ENCODE peak calls at places on chromosomes 4 and X, in eight cellular contexts. One of them, this sample, is unnamed.

GRCh38 chrX:85569691-85570090 is 190.2 kb upstream of the POF1B start:
- DNase-seq in naive thymus-derived CD4-positive, alpha-beta T cell: no peak
- DNase-seq in OCI-LY7: no peak
- DNase-seq in breast epithelium: no peak
- DNase-seq in lung: no peak
- DNase-seq in aorta: no peak
- DNase-seq in IMR-90: no peak
- DNase-seq in neural progenitor cell: no peak
- DNase-seq in this sample: no peak

GRCh38 chrX:22134681-22135080 is 102.6 kb downstream of the PHEX start:
- DNase-seq in naive thymus-derived CD4-positive, alpha-beta T cell: no peak
- DNase-seq in OCI-LY7: no peak
- DNase-seq in breast epithelium: no peak
- DNase-seq in lung: no peak
- DNase-seq in aorta: no peak
- DNase-seq in IMR-90: peak; percentile 86
- DNase-seq in neural progenitor cell: no peak
- DNase-seq in this sample: no peak

GRCh38 chr4:93776386-93777080 is 52.0 kb upstream of the ATOH1 start:
- DNase-seq in naive thymus-derived CD4-positive, alpha-beta T cell: no peak
- DNase-seq in OCI-LY7: no peak
- DNase-seq in breast epithelium: no peak
- DNase-seq in lung: no peak
- DNase-seq in aorta: no peak
- DNase-seq in IMR-90: peak; percentile 23
- DNase-seq in neural progenitor cell: no peak
- DNase-seq in this sample: no peak

GRCh38 chr4:86521373-86521969 is 72.6 kb upstream of the PTPN13 start:
- DNase-seq in naive thymus-derived CD4-positive, alpha-beta T cell: no peak
- DNase-seq in OCI-LY7: no peak
- DNase-seq in breast epithelium: no peak
- DNase-seq in lung: no peak
- DNase-seq in aorta: no peak
- DNase-seq in IMR-90: no peak
- DNase-seq in neural progenitor cell: no peak
- DNase-seq in this sample: no peak

GRCh38 chr4:100049872-100050271 is 99.8 kb upstream of the H2AZ1 start:
- DNase-seq in naive thymus-derived CD4-positive, alpha-beta T cell: no peak
- DNase-seq in OCI-LY7: no peak
- DNase-seq in breast epithelium: no peak
- DNase-seq in lung: no peak
- DNase-seq in aorta: no peak
- DNase-seq in IMR-90: peak; percentile 10
- DNase-seq in neural progenitor cell: no peak
- DNase-seq in this sample: no peak

GRCh38 chr4:8895295-8895694 is 23.7 kb upstream of the HMX1 start:
- DNase-seq in naive thymus-derived CD4-positive, alpha-beta T cell: no peak
- DNase-seq in OCI-LY7: no peak
- DNase-seq in breast epithelium: no peak
- DNase-seq in lung: no peak
- DNase-seq in aorta: no peak
- DNase-seq in IMR-90: no peak
- DNase-seq in neural progenitor cell: no peak
- DNase-seq in this sample: no peak

GRCh38 chr4:2731907-2732314 is 24.2 kb downstream of the TNIP2 start:
- DNase-seq in naive thymus-derived CD4-positive, alpha-beta T cell: no peak
- DNase-seq in OCI-LY7: no peak
- DNase-seq in breast epithelium: no peak
- DNase-seq in lung: no peak
- DNase-seq in aorta: no peak
- DNase-seq in IMR-90: no peak
- DNase-seq in neural progenitor cell: no peak
- DNase-seq in this sample: no peak

GRCh38 chr4:133969202-133969873 is 232.3 kb downstream of the PABPC4L start:
- DNase-seq in naive thymus-derived CD4-positive, alpha-beta T cell: no peak
- DNase-seq in OCI-LY7: no peak
- DNase-seq in breast epithelium: no peak
- DNase-seq in lung: no peak
- DNase-seq in aorta: no peak
- DNase-seq in IMR-90: peak; percentile 20
- DNase-seq in neural progenitor cell: no peak
- DNase-seq in this sample: no peak

GRCh38 chrX:124346877-124347241 is 496 bp downstream of the SH2D1A start:
- DNase-seq in naive thymus-derived CD4-positive, alpha-beta T cell: no peak
- DNase-seq in OCI-LY7: no peak
- DNase-seq in breast epithelium: no peak
- DNase-seq in lung: no peak
- DNase-seq in aorta: no peak
- DNase-seq in IMR-90: no peak
- DNase-seq in neural progenitor cell: no peak
- DNase-seq in this sample: no peak

GRCh38 chr4:150960079-150960478 is 55.0 kb downstream of the LRBA start:
- DNase-seq in naive thymus-derived CD4-positive, alpha-beta T cell: no peak
- DNase-seq in OCI-LY7: no peak
- DNase-seq in breast epithelium: no peak
- DNase-seq in lung: no peak
- DNase-seq in aorta: no peak
- DNase-seq in IMR-90: peak; percentile 37
- DNase-seq in neural progenitor cell: peak; percentile 19
- DNase-seq in this sample: no peak

GRCh38 chrX:79231662-79232061 is 87.2 kb downstream of the GPR174 start:
- DNase-seq in naive thymus-derived CD4-positive, alpha-beta T cell: no peak
- DNase-seq in OCI-LY7: no peak
- DNase-seq in breast epithelium: no peak
- DNase-seq in lung: no peak
- DNase-seq in aorta: no peak
- DNase-seq in IMR-90: no peak
- DNase-seq in neural progenitor cell: no peak
- DNase-seq in this sample: no peak

GRCh38 chr4:77636902-77637301 is 31.3 kb downstream of the CXCL13 start:
- DNase-seq in naive thymus-derived CD4-positive, alpha-beta T cell: no peak
- DNase-seq in OCI-LY7: peak; percentile 34
- DNase-seq in breast epithelium: no peak
- DNase-seq in lung: no peak
- DNase-seq in aorta: no peak
- DNase-seq in IMR-90: peak; percentile 79
- DNase-seq in neural progenitor cell: no peak
- DNase-seq in this sample: peak; percentile 52

GRCh38 chrX:74603040-74603439 is 11.4 kb downstream of the RLIM start:
- DNase-seq in naive thymus-derived CD4-positive, alpha-beta T cell: no peak
- DNase-seq in OCI-LY7: no peak
- DNase-seq in breast epithelium: no peak
- DNase-seq in lung: no peak
- DNase-seq in aorta: no peak
- DNase-seq in IMR-90: no peak
- DNase-seq in neural progenitor cell: no peak
- DNase-seq in this sample: no peak

GRCh38 chr4:26126135-26126718 is 194.6 kb upstream of the RBPJ start:
- DNase-seq in naive thymus-derived CD4-positive, alpha-beta T cell: no peak
- DNase-seq in OCI-LY7: no peak
- DNase-seq in breast epithelium: no peak
- DNase-seq in lung: no peak
- DNase-seq in aorta: no peak
- DNase-seq in IMR-90: no peak
- DNase-seq in neural progenitor cell: no peak
- DNase-seq in this sample: no peak

GRCh38 chr4:176376032-176376614 is 56.4 kb downstream of the SPCS3 start:
- DNase-seq in naive thymus-derived CD4-positive, alpha-beta T cell: no peak
- DNase-seq in OCI-LY7: peak; percentile 33
- DNase-seq in breast epithelium: no peak
- DNase-seq in lung: no peak
- DNase-seq in aorta: no peak
- DNase-seq in IMR-90: peak; percentile 53
- DNase-seq in neural progenitor cell: peak; percentile 41
- DNase-seq in this sample: no peak

GRCh38 chrX:153381684-153382532 is 19.2 kb downstream of the PNMA6E start:
- DNase-seq in naive thymus-derived CD4-positive, alpha-beta T cell: peak; percentile 10
- DNase-seq in OCI-LY7: peak; percentile 64
- DNase-seq in breast epithelium: no peak
- DNase-seq in lung: no peak
- DNase-seq in aorta: no peak
- DNase-seq in IMR-90: peak; percentile 81
- DNase-seq in neural progenitor cell: peak; percentile 43
- DNase-seq in this sample: no peak

DNA sequence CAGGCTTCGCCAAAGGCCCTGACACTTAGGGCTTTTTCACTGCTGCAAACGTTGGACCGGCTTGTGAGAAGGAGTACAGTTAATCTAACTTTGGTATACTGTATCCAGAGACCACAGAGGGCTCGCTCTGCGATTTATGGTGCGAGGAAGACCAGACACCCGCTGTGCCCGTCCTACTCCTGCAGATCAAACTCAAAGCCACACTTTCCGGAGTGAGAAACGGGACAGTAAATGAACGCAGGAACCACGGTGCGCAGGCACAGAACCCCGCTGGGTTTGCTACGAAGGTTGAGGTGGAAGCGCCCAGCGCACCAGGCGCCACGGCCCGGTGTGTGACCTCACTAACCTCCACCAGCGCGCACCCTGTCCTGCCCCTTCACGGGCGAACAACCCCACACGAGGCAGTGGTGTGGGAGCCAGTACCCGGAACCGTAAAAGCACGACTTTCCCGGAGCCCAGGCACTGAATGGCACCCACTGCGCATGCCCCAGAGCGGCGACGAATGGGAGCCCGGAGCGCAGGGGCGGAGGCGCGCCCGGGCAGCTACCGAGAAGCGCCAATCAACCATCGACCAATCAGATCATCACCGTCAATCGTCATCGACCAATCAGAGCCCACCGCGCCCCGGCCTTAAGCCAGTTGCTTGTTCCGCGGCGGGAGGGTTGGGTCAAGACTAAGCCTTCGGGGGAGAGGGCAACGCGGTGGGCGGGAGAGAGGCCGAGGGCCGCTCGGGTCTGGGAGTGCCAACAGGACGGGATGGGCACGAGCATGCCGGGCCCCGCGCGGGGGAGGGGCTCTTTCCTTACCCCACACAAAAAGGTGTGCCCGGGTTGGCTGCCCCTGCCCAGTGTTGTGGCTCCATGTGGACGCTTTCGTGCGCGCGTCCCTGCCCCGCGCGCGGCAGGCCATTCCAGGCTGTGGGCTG is 21.3 kb upstream of the WDR45 start:
- DNase-seq in naive thymus-derived CD4-positive, alpha-beta T cell: peak; percentile 87
- DNase-seq in OCI-LY7: peak; percentile 93
- DNase-seq in breast epithelium: peak; percentile 88
- DNase-seq in lung: peak; percentile 92
- DNase-seq in aorta: peak; percentile 93
- DNase-seq in IMR-90: peak; percentile 89
- DNase-seq in neural progenitor cell: peak; percentile 95
- DNase-seq in this sample: peak; percentile 78
- H3K27ac ChIP-seq in naive thymus-derived CD4-positive, alpha-beta T cell: peak overlapping the region; percentile 78
- H3K27ac ChIP-seq in OCI-LY7: peak overlapping the region; percentile 85
- H3K27ac ChIP-seq in breast epithelium: peak overlapping the region; percentile 80
- H3K27ac ChIP-seq in lung: peak overlapping the region; percentile 76
- H3K27ac ChIP-seq in aorta: no peak overlapping the region
- H3K27ac ChIP-seq in IMR-90: peak overlapping the region; percentile 47
- H3K27ac ChIP-seq in neural progenitor cell: no peak overlapping the region
- H3K27ac ChIP-seq in this sample: peak overlapping the region; percentile 94

GRCh38 chrX:65072590-65072989 is 96.3 kb upstream of the ZC4H2 start:
- DNase-seq in naive thymus-derived CD4-positive, alpha-beta T cell: no peak
- DNase-seq in OCI-LY7: no peak
- DNase-seq in breast epithelium: no peak
- DNase-seq in lung: no peak
- DNase-seq in aorta: no peak
- DNase-seq in IMR-90: no peak
- DNase-seq in neural progenitor cell: no peak
- DNase-seq in this sample: no peak
- H3K9me3 ChIP-seq in naive thymus-derived CD4-positive, alpha-beta T cell: peaks cover 8% of the 10 kb centered on the region
- H3K9me3 ChIP-seq in OCI-LY7: no peaks in the 10 kb centered on the region
- H3K9me3 ChIP-seq in breast epithelium: peaks cover 11% of the 10 kb centered on the region
- H3K9me3 ChIP-seq in lung: peaks cover 19% of the 10 kb centered on the region
- H3K9me3 ChIP-seq in aorta: peaks cover 5% of the 10 kb centered on the region
- H3K9me3 ChIP-seq in IMR-90: peaks cover 4% of the 10 kb centered on the region
- H3K9me3 ChIP-seq in neural progenitor cell: peaks cover 22% of the 10 kb centered on the region
- H3K9me3 ChIP-seq in this sample: peaks cover 5% of the 10 kb centered on the region

GRCh38 chrX:25049971-25050370 is 34.2 kb upstream of the ARX start:
- DNase-seq in naive thymus-derived CD4-positive, alpha-beta T cell: no peak
- DNase-seq in OCI-LY7: no peak
- DNase-seq in breast epithelium: no peak
- DNase-seq in lung: no peak
- DNase-seq in aorta: no peak
- DNase-seq in IMR-90: no peak
- DNase-seq in neural progenitor cell: no peak
- DNase-seq in this sample: no peak
- H3K4me1 ChIP-seq in naive thymus-derived CD4-positive, alpha-beta T cell: no peaks in the 10 kb centered on the region
- H3K4me1 ChIP-seq in OCI-LY7: no peaks in the 10 kb centered on the region
- H3K4me1 ChIP-seq in breast epithelium: no peaks in the 10 kb centered on the region
- H3K4me1 ChIP-seq in lung: no peaks in the 10 kb centered on the region
- H3K4me1 ChIP-seq in aorta: no peaks in the 10 kb centered on the region
- H3K4me1 ChIP-seq in IMR-90: no peaks in the 10 kb centered on the region
- H3K4me1 ChIP-seq in neural progenitor cell: peaks cover 37% of the 10 kb centered on the region
- H3K4me1 ChIP-seq in this sample: no peaks in the 10 kb centered on the region

GRCh38 chr4:10590896-10591295 is 93.7 kb downstream of the CLNK start:
- DNase-seq in naive thymus-derived CD4-positive, alpha-beta T cell: no peak
- DNase-seq in OCI-LY7: no peak
- DNase-seq in breast epithelium: no peak
- DNase-seq in lung: no peak
- DNase-seq in aorta: no peak
- DNase-seq in IMR-90: peak; percentile 82
- DNase-seq in neural progenitor cell: no peak
- DNase-seq in this sample: no peak
- H3K27ac ChIP-seq in naive thymus-derived CD4-positive, alpha-beta T cell: no peak overlapping the region
- H3K27ac ChIP-seq in OCI-LY7: no peak overlapping the region
- H3K27ac ChIP-seq in breast epithelium: no peak overlapping the region
- H3K27ac ChIP-seq in lung: no peak overlapping the region
- H3K27ac ChIP-seq in aorta: no peak overlapping the region
- H3K27ac ChIP-seq in IMR-90: no peak overlapping the region
- H3K27ac ChIP-seq in neural progenitor cell: no peak overlapping the region
- H3K27ac ChIP-seq in this sample: no peak overlapping the region

GRCh38 chr4:7581477-7581876 is 146.7 kb upstream of the PSAPL1 start:
- DNase-seq in naive thymus-derived CD4-positive, alpha-beta T cell: no peak
- DNase-seq in OCI-LY7: peak; percentile 25
- DNase-seq in breast epithelium: no peak
- DNase-seq in lung: no peak
- DNase-seq in aorta: no peak
- DNase-seq in IMR-90: peak; percentile 15
- DNase-seq in neural progenitor cell: peak; percentile 89
- DNase-seq in this sample: no peak
- H3K9me3 ChIP-seq in naive thymus-derived CD4-positive, alpha-beta T cell: peaks cover 7% of the 10 kb centered on the region
- H3K9me3 ChIP-seq in OCI-LY7: no peaks in the 10 kb centered on the region
- H3K9me3 ChIP-seq in breast epithelium: peaks cover 29% of the 10 kb centered on the region
- H3K9me3 ChIP-seq in lung: peaks cover 43% of the 10 kb centered on the region
- H3K9me3 ChIP-seq in aorta: peaks cover 19% of the 10 kb centered on the region
- H3K9me3 ChIP-seq in IMR-90: peaks cover 42% of the 10 kb centered on the region
- H3K9me3 ChIP-seq in neural progenitor cell: peaks cover 6% of the 10 kb centered on the region
- H3K9me3 ChIP-seq in this sample: no peaks in the 10 kb centered on the region

GRCh38 chr4:145177906-145178538 is 2.4 kb downstream of the OTUD4 start:
- DNase-seq in naive thymus-derived CD4-positive, alpha-beta T cell: no peak
- DNase-seq in OCI-LY7: peak; percentile 36
- DNase-seq in breast epithelium: no peak
- DNase-seq in lung: no peak
- DNase-seq in aorta: no peak
- DNase-seq in IMR-90: peak; percentile 45
- DNase-seq in neural progenitor cell: no peak
- DNase-seq in this sample: no peak
- H3K4me1 ChIP-seq in naive thymus-derived CD4-positive, alpha-beta T cell: peaks cover 39% of the 10 kb centered on the region
- H3K4me1 ChIP-seq in OCI-LY7: peaks cover 32% of the 10 kb centered on the region
- H3K4me1 ChIP-seq in breast epithelium: peaks cover 11% of the 10 kb centered on the region
- H3K4me1 ChIP-seq in lung: peaks cover 3% of the 10 kb centered on the region
- H3K4me1 ChIP-seq in aorta: peaks cover 4% of the 10 kb centered on the region
- H3K4me1 ChIP-seq in IMR-90: no peaks in the 10 kb centered on the region
- H3K4me1 ChIP-seq in neural progenitor cell: peaks cover 25% of the 10 kb centered on the region
- H3K4me1 ChIP-seq in this sample: peaks cover 7% of the 10 kb centered on the region